ENCODE peak calls at places on chromosomes 12 and 14, in nine cellular contexts. One of them, this sample, is unnamed.

GRCh38 chr12:1845427-1845826 is 25.1 kb downstream of the LRTM2 start:
- DNase-seq in naive B cell: no peak
- DNase-seq in ureter: no peak
- DNase-seq in IMR-90: no peak
- DNase-seq in right cardiac atrium: no peak
- DNase-seq in CD8-positive, alpha-beta T cell: no peak
- DNase-seq in T-helper 1 cell: no peak
- DNase-seq in HTR-8/SVneo: no peak
- DNase-seq in Right ventricle myocardium superior: no peak
- DNase-seq in this sample: no peak

GRCh38 chr12:29695026-29695425 is 88.7 kb downstream of the TMTC1 start:
- DNase-seq in naive B cell: no peak
- DNase-seq in ureter: no peak
- DNase-seq in IMR-90: no peak
- DNase-seq in right cardiac atrium: no peak
- DNase-seq in CD8-positive, alpha-beta T cell: no peak
- DNase-seq in T-helper 1 cell: no peak
- DNase-seq in HTR-8/SVneo: no peak
- DNase-seq in Right ventricle myocardium superior: no peak
- DNase-seq in this sample: no peak

GRCh38 chr12:51471465-51471864 is 46.8 kb downstream of the SLC4A8 start:
- DNase-seq in naive B cell: no peak
- DNase-seq in ureter: no peak
- DNase-seq in IMR-90: no peak
- DNase-seq in right cardiac atrium: no peak
- DNase-seq in CD8-positive, alpha-beta T cell: no peak
- DNase-seq in T-helper 1 cell: no peak
- DNase-seq in HTR-8/SVneo: no peak
- DNase-seq in Right ventricle myocardium superior: no peak
- DNase-seq in this sample: no peak

GRCh38 chr12:89768586-89769482 is 60.2 kb upstream of the ATP2B1 start:
- DNase-seq in naive B cell: no peak
- DNase-seq in ureter: peak
- DNase-seq in IMR-90: peak
- DNase-seq in right cardiac atrium: no peak
- DNase-seq in CD8-positive, alpha-beta T cell: no peak
- DNase-seq in T-helper 1 cell: no peak
- DNase-seq in HTR-8/SVneo: peak
- DNase-seq in Right ventricle myocardium superior: no peak
- DNase-seq in this sample: no peak

GRCh38 chr12:52813885-52814709 is at the start of gene KRT4:
- DNase-seq in naive B cell: no peak
- DNase-seq in ureter: no peak
- DNase-seq in IMR-90: no peak
- DNase-seq in right cardiac atrium: no peak
- DNase-seq in CD8-positive, alpha-beta T cell: no peak
- DNase-seq in T-helper 1 cell: no peak
- DNase-seq in HTR-8/SVneo: no peak
- DNase-seq in Right ventricle myocardium superior: no peak
- DNase-seq in this sample: no peak

GRCh38 chr14:50087350-50088116 is 28.8 kb downstream of the VCPKMT start:
- DNase-seq in naive B cell: peak
- DNase-seq in ureter: no peak
- DNase-seq in IMR-90: no peak
- DNase-seq in right cardiac atrium: no peak
- DNase-seq in CD8-positive, alpha-beta T cell: no peak
- DNase-seq in T-helper 1 cell: no peak
- DNase-seq in HTR-8/SVneo: no peak
- DNase-seq in Right ventricle myocardium superior: no peak
- DNase-seq in this sample: no peak

GRCh38 chr14:90137807-90138206 is 76.0 kb downstream of the KCNK13 start:
- DNase-seq in naive B cell: no peak
- DNase-seq in ureter: no peak
- DNase-seq in IMR-90: peak
- DNase-seq in right cardiac atrium: no peak
- DNase-seq in CD8-positive, alpha-beta T cell: no peak
- DNase-seq in T-helper 1 cell: no peak
- DNase-seq in HTR-8/SVneo: no peak
- DNase-seq in Right ventricle myocardium superior: no peak
- DNase-seq in this sample: no peak

GRCh38 chr14:99158646-99159165 is 113.3 kb downstream of the BCL11B start:
- DNase-seq in naive B cell: no peak
- DNase-seq in ureter: no peak
- DNase-seq in IMR-90: no peak
- DNase-seq in right cardiac atrium: no peak
- DNase-seq in CD8-positive, alpha-beta T cell: no peak
- DNase-seq in T-helper 1 cell: no peak
- DNase-seq in HTR-8/SVneo: no peak
- DNase-seq in Right ventricle myocardium superior: no peak
- DNase-seq in this sample: no peak

GRCh38 chr14:22998324-22999012 is 11.5 kb downstream of the C14orf93 start:
- DNase-seq in naive B cell: no peak
- DNase-seq in ureter: no peak
- DNase-seq in IMR-90: no peak
- DNase-seq in right cardiac atrium: no peak
- DNase-seq in CD8-positive, alpha-beta T cell: no peak
- DNase-seq in T-helper 1 cell: no peak
- DNase-seq in HTR-8/SVneo: no peak
- DNase-seq in Right ventricle myocardium superior: no peak
- DNase-seq in this sample: no peak

GRCh38 chr14:98580131-98580678 is 691.8 kb downstream of the BCL11B start:
- DNase-seq in naive B cell: no peak
- DNase-seq in ureter: no peak
- DNase-seq in IMR-90: no peak
- DNase-seq in right cardiac atrium: no peak
- DNase-seq in CD8-positive, alpha-beta T cell: no peak
- DNase-seq in T-helper 1 cell: no peak
- DNase-seq in HTR-8/SVneo: no peak
- DNase-seq in Right ventricle myocardium superior: no peak
- DNase-seq in this sample: no peak

GRCh38 chr12:125211464-125211863 is 146.2 kb downstream of the AACS start:
- DNase-seq in naive B cell: no peak
- DNase-seq in ureter: no peak
- DNase-seq in IMR-90: no peak
- DNase-seq in right cardiac atrium: no peak
- DNase-seq in CD8-positive, alpha-beta T cell: no peak
- DNase-seq in T-helper 1 cell: no peak
- DNase-seq in HTR-8/SVneo: no peak
- DNase-seq in Right ventricle myocardium superior: no peak
- DNase-seq in this sample: no peak

GRCh38 chr12:50102186-50102585 is 1.6 kb upstream of the GPD1 start:
- DNase-seq in naive B cell: no peak
- DNase-seq in ureter: no peak
- DNase-seq in IMR-90: no peak
- DNase-seq in right cardiac atrium: no peak
- DNase-seq in CD8-positive, alpha-beta T cell: no peak
- DNase-seq in T-helper 1 cell: no peak
- DNase-seq in HTR-8/SVneo: no peak
- DNase-seq in Right ventricle myocardium superior: no peak
- DNase-seq in this sample: no peak